ENCODE peak calls at places on chromosomes 4 and X, in four cellular contexts. One of them, this sample, is unnamed.

GRCh38 chrX:17527135-17527701 is 152.2 kb downstream of the NHS start:
- DNase-seq in HepG2: no peak
- DNase-seq in A549: no peak
- DNase-seq in HCT116: no peak
- DNase-seq in this sample: peak; percentile 80

GRCh38 chr4:33914386-33914785 is 2329.9 kb downstream of the ARAP2 start:
- DNase-seq in HepG2: no peak
- DNase-seq in HCT116: no peak
- DNase-seq in A549: no peak
- DNase-seq in this sample: no peak

GRCh38 chrX:120428309-120428708 is 40.8 kb downstream of the LAMP2 start:
- DNase-seq in A549: no peak
- DNase-seq in HCT116: no peak
- DNase-seq in HepG2: no peak
- DNase-seq in this sample: no peak

GRCh38 chr4:27027428-27027827 is 166.8 kb downstream of the STIM2 start:
- DNase-seq in HCT116: no peak
- DNase-seq in A549: no peak
- DNase-seq in HepG2: no peak
- DNase-seq in this sample: peak; percentile 16

GRCh38 chrX:53263597-53264094 is 17.7 kb downstream of the IQSEC2 start:
- DNase-seq in HCT116: peak; percentile 59
- DNase-seq in A549: peak; percentile 71
- DNase-seq in HepG2: no peak
- DNase-seq in this sample: peak; percentile 78

GRCh38 chr4:22901631-22902030 is 208.9 kb downstream of the GBA3 start:
- DNase-seq in HCT116: no peak
- DNase-seq in A549: no peak
- DNase-seq in HepG2: no peak
- DNase-seq in this sample: no peak

GRCh38 chr4:168917150-168917779 is 92.8 kb downstream of the CBR4 start:
- DNase-seq in A549: peak; percentile 25
- DNase-seq in HCT116: peak; percentile 22
- DNase-seq in HepG2: peak; percentile 14
- DNase-seq in this sample: peak; percentile 47

GRCh38 chr4:70654605-70655011 is 11.7 kb downstream of the JCHAIN start:
- DNase-seq in HepG2: no peak
- DNase-seq in A549: no peak
- DNase-seq in HCT116: no peak
- DNase-seq in this sample: no peak

GRCh38 chr4:135184715-135185114 is 983.1 kb upstream of the PABPC4L start:
- DNase-seq in HepG2: no peak
- DNase-seq in A549: no peak
- DNase-seq in HCT116: no peak
- DNase-seq in this sample: no peak

GRCh38 chr4:98517444-98518021 is 140.9 kb downstream of the TSPAN5 start:
- DNase-seq in A549: no peak
- DNase-seq in HepG2: peak; percentile 46
- DNase-seq in HCT116: no peak
- DNase-seq in this sample: no peak

GRCh38 chr4:107578321-107578720 is 141.7 kb downstream of the PAPSS1 start:
- DNase-seq in HepG2: no peak
- DNase-seq in HCT116: no peak
- DNase-seq in A549: no peak
- DNase-seq in this sample: no peak

GRCh38 chrX:148874621-148875020 is 374.2 kb downstream of the AFF2 start:
- DNase-seq in HCT116: no peak
- DNase-seq in HepG2: no peak
- DNase-seq in A549: no peak
- DNase-seq in this sample: no peak

GRCh38 chrX:37652053-37652452 is 33.5 kb upstream of the XK start:
- DNase-seq in A549: no peak
- DNase-seq in HepG2: no peak
- DNase-seq in HCT116: no peak
- DNase-seq in this sample: no peak

GRCh38 chrX:35826503-35826902 is 28.4 kb downstream of the MAGEB16 start:
- DNase-seq in HCT116: no peak
- DNase-seq in HepG2: no peak
- DNase-seq in A549: no peak
- DNase-seq in this sample: no peak

GRCh38 chrX:329291-329910 is 10.8 kb upstream of the GTPBP6 start:
- DNase-seq in HepG2: no peak
- DNase-seq in A549: no peak
- DNase-seq in HCT116: no peak
- DNase-seq in this sample: no peak

GRCh38 chr4:963276-964225 is 9.8 kb downstream of the DGKQ start:
- DNase-seq in HCT116: no peak
- DNase-seq in A549: no peak
- DNase-seq in HepG2: no peak
- DNase-seq in this sample: no peak

GRCh38 chr4:120692964-120693363 is 229.6 kb downstream of the PRDM5 start:
- DNase-seq in HCT116: peak; percentile 29
- DNase-seq in HepG2: peak; percentile 38
- DNase-seq in A549: peak; percentile 6
- DNase-seq in this sample: no peak

GRCh38 chrX:13569479-13570244 is at the start of gene EGFL6:
- DNase-seq in HepG2: no peak
- DNase-seq in HCT116: no peak
- DNase-seq in A549: no peak
- DNase-seq in this sample: no peak

GRCh38 chr4:147480502-147480890 is 401 bp upstream of the EDNRA start:
- DNase-seq in HCT116: no peak
- DNase-seq in A549: no peak
- DNase-seq in HepG2: no peak
- DNase-seq in this sample: no peak
- H3K4me3 ChIP-seq in HCT116: peak overlapping the region; percentile 57
- H3K4me3 ChIP-seq in A549: peak overlapping the region; percentile 44
- H3K4me3 ChIP-seq in HepG2: no peak overlapping the region
- H3K4me3 ChIP-seq in this sample: no peak overlapping the region

GRCh38 chr4:151325320-151326246 is at the start of gene SH3D19:
- DNase-seq in A549: peak; percentile 61
- DNase-seq in HepG2: peak; percentile 99
- DNase-seq in HCT116: peak; percentile 68
- DNase-seq in this sample: no peak
- TF ChIP-seq POLR2A in A549: peak; percentile 52
- TF ChIP-seq POLR2A in HepG2: peak; percentile 71
- TF ChIP-seq POLR2A in HCT116: no peak
- TF ChIP-seq POLR2A in this sample: no peak

GRCh38 chr4:109702950-109703663 is at the start of gene CASP6:
- DNase-seq in HCT116: peak; percentile 51
- DNase-seq in HepG2: peak; percentile 36
- DNase-seq in A549: peak; percentile 54
- DNase-seq in this sample: peak; percentile 85

GRCh38 chr4:109701566-109702399 is 1.5 kb downstream of the CASP6 start:
- DNase-seq in A549: no peak
- DNase-seq in HCT116: no peak
- DNase-seq in HepG2: peak; percentile 25
- DNase-seq in this sample: peak; percentile 7

GRCh38 chr4:109699553-109700225 is 3.6 kb downstream of the CASP6 start:
- DNase-seq in HepG2: no peak
- DNase-seq in A549: no peak
- DNase-seq in HCT116: no peak
- DNase-seq in this sample: no peak

GRCh38 chr4:109708435-109708834 is 5.2 kb upstream of the CASP6 start:
- DNase-seq in HepG2: no peak
- DNase-seq in A549: no peak
- DNase-seq in HCT116: no peak
- DNase-seq in this sample: no peak

GRCh38 chr4:109703664-109704351 is 563 bp upstream of the CASP6 start:
- DNase-seq in A549: no peak
- DNase-seq in HCT116: no peak
- DNase-seq in HepG2: no peak
- DNase-seq in this sample: peak; percentile 28
- TF ChIP-seq MAX in A549: no peak
- TF ChIP-seq MAX in HCT116: no peak
- TF ChIP-seq MAX in HepG2: no peak
- TF ChIP-seq MAX in this sample: no peak

DNA sequence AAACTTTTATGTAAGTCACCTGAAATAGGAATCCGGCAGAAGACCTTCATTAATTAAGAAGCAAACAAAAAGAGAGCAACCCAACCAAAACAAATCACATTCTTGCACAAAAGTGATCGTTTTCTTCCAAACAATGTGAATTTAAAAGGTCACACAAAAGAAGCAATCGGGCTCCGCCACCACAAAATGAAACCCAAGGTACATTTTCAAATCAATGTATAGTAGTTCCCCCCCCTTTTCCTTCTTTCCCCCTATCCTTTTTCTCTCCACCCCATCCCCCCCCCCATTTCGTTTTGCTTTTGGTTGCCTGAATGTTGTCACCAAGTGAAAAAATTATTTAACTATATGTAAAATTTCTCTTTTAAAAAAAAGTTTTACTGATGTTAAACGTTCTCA is 2.2 kb downstream of the MAB21L2 start:
- DNase-seq in A549: no peak
- DNase-seq in HepG2: no peak
- DNase-seq in HCT116: no peak
- DNase-seq in this sample: no peak
- H3K4me3 ChIP-seq in A549: no peak overlapping the region
- H3K4me3 ChIP-seq in HepG2: no peak overlapping the region
- H3K4me3 ChIP-seq in HCT116: no peak overlapping the region
- H3K4me3 ChIP-seq in this sample: no peak overlapping the region

This sample was measured in NB4.